ENCODE peak calls at places on chromosomes 4 and X, in eight cellular contexts. S, C, E, T, Q, P, K and N are unnamed samples.

GRCh38 chrX:1313788-1314187 is 22.8 kb upstream of the IL3RA start:
- DNase-seq in S (no peak), C (no peak), E (no peak), T (peak; percentile 19), Q (no peak), P (no peak), K (no peak), N (no peak)

GRCh38 chr4:10982305-10982704 is 297.7 kb upstream of the CLNK start:
- DNase-seq in S (no peak), C (no peak), E (no peak), T (no peak), Q (no peak), P (no peak), K (no peak), N (no peak)

GRCh38 chrX:102950908-102951866 is 14.1 kb downstream of the RAB40AL start:
- DNase-seq in S (no peak), C (no peak), E (peak; percentile 15), T (no peak), Q (peak; percentile 68), P (no peak), K (peak; percentile 28), N (no peak)

GRCh38 chr4:139279723-139280620 is at the start of gene MGARP:
- DNase-seq in S (no peak), C (no peak), E (peak; percentile 31), T (peak; percentile 85), Q (peak; percentile 73), P (peak; percentile 59), K (peak; percentile 21), N (no peak)

GRCh38 chr4:179695175-179695574 is 2252.9 kb upstream of the AGA start:
- DNase-seq in S (no peak), C (no peak), E (no peak), T (no peak), Q (no peak), P (no peak), K (no peak), N (no peak)

GRCh38 chr4:88062843-88063242 is 55.4 kb downstream of the PKD2 start:
- DNase-seq in S (no peak), C (no peak), E (no peak), T (no peak), Q (no peak), P (no peak), K (no peak), N (no peak)

GRCh38 chr4:76074995-76075600 is 589 bp downstream of the ART3 start:
- DNase-seq in S (no peak), C (no peak), E (no peak), T (no peak), Q (no peak), P (no peak), K (no peak), N (no peak)

GRCh38 chr4:3372264-3372932 is 69.4 kb upstream of the HGFAC start:
- DNase-seq in S (no peak), C (peak; percentile 54), E (no peak), T (peak; percentile 75), Q (no peak), P (no peak), K (no peak), N (no peak)

GRCh38 chr4:175805863-175806262 is 6.2 kb downstream of the GPM6A start:
- DNase-seq in S (no peak), C (no peak), E (no peak), T (no peak), Q (no peak), P (no peak), K (no peak), N (no peak)

GRCh38 chrX:11890843-11891514 is 132.9 kb downstream of the MSL3 start:
- DNase-seq in S (no peak), C (no peak), E (peak; percentile 36), T (no peak), Q (no peak), P (no peak), K (no peak), N (peak; percentile 35)

GRCh38 chr4:45033676-45034410 is 307.5 kb upstream of the GNPDA2 start:
- DNase-seq in S (no peak), C (no peak), E (no peak), T (no peak), Q (no peak), P (no peak), K (no peak), N (no peak)

GRCh38 chrX:153772608-153773217 is 8.1 kb upstream of the SRPK3 start:
- DNase-seq in S (no peak), C (no peak), E (no peak), T (peak; percentile 68), Q (no peak), P (no peak), K (no peak), N (peak; percentile 2)

GRCh38 chr4:105990933-105991332 is 95.7 kb downstream of the NPNT start:
- DNase-seq in S (peak; percentile 10), C (peak; percentile 60), E (peak; percentile 90), T (peak; percentile 85), Q (peak; percentile 95), P (peak; percentile 80), K (no peak), N (peak; percentile 92)

GRCh38 chr4:173919196-173919595 is 364.3 kb downstream of the FBXO8 start:
- DNase-seq in S (no peak), C (no peak), E (no peak), T (no peak), Q (no peak), P (no peak), K (no peak), N (no peak)

GRCh38 chrX:38260231-38260630 is 39.6 kb upstream of the SRPX start:
- DNase-seq in S (no peak), C (no peak), E (no peak), T (no peak), Q (peak; percentile 35), P (no peak), K (no peak), N (no peak)

GRCh38 chrX:131577433-131577832 is 33.6 kb downstream of the OR13H1 start:
- DNase-seq in S (no peak), C (no peak), E (no peak), T (no peak), Q (no peak), P (no peak), K (no peak), N (no peak)

GRCh38 chr4:174517502-174517901 is 4.8 kb downstream of the HPGD start:
- DNase-seq in S (no peak), C (no peak), E (no peak), T (no peak), Q (no peak), P (no peak), K (no peak), N (no peak)

GRCh38 chr4:145614235-145614615 is 5.0 kb upstream of the MMAA start:
- DNase-seq in S (no peak), C (no peak), E (no peak), T (no peak), Q (no peak), P (no peak), K (no peak), N (no peak)

GRCh38 chrX:71081348-71082148 is 13.4 kb upstream of the SNX12 start:
- DNase-seq in S (no peak), C (no peak), E (no peak), T (no peak), Q (peak; percentile 45), P (no peak), K (no peak), N (no peak)

GRCh38 chrX:143633530-143634372 is 2.1 kb downstream of the SLITRK4 start:
- DNase-seq in S (no peak), C (no peak), E (no peak), T (no peak), Q (no peak), P (no peak), K (no peak), N (peak; percentile 10)

GRCh38 chrX:86002076-86002896 is 45.1 kb downstream of the CHM start:
- DNase-seq in S (no peak), C (no peak), E (no peak), T (peak; percentile 73), Q (no peak), P (peak; percentile 51), K (no peak), N (no peak)

GRCh38 chr4:1080432-1080831 is 32.9 kb downstream of the RNF212 start:
- DNase-seq in S (no peak), C (no peak), E (no peak), T (no peak), Q (no peak), P (no peak), K (no peak), N (no peak)

GRCh38 chrX:18886005-18886343 is 97.9 kb downstream of the PHKA2 start:
- DNase-seq in S (no peak), C (no peak), E (no peak), T (peak; percentile 72), Q (no peak), P (no peak), K (no peak), N (no peak)

GRCh38 chr4:13616597-13616996 is 10.9 kb downstream of the BOD1L1 start:
- DNase-seq in S (no peak), C (no peak), E (no peak), T (no peak), Q (no peak), P (no peak), K (no peak), N (no peak)
- H3K36me3 ChIP-seq in S (peaks cover 8% of the 10 kb centered on the region), C (peaks cover 54% of the 10 kb centered on the region), E (peaks cover 80% of the 10 kb centered on the region), T (peaks cover 45% of the 10 kb centered on the region), Q (peaks cover 28% of the 10 kb centered on the region), P (peaks cover 88% of the 10 kb centered on the region), K (peaks cover 31% of the 10 kb centered on the region), N (peaks cover 66% of the 10 kb centered on the region)

GRCh38 chrX:78622834-78623233 is 36.3 kb downstream of the RTL3 start:
- DNase-seq in S (no peak), C (no peak), E (no peak), T (no peak), Q (no peak), P (no peak), K (no peak), N (no peak)
- H3K36me3 ChIP-seq in S (no peaks in the 10 kb centered on the region), C (no peaks in the 10 kb centered on the region), E (no peaks in the 10 kb centered on the region), T (no peaks in the 10 kb centered on the region), Q (no peaks in the 10 kb centered on the region), P (no peaks in the 10 kb centered on the region), K (no peaks in the 10 kb centered on the region), N (no peaks in the 10 kb centered on the region)

DNA sequence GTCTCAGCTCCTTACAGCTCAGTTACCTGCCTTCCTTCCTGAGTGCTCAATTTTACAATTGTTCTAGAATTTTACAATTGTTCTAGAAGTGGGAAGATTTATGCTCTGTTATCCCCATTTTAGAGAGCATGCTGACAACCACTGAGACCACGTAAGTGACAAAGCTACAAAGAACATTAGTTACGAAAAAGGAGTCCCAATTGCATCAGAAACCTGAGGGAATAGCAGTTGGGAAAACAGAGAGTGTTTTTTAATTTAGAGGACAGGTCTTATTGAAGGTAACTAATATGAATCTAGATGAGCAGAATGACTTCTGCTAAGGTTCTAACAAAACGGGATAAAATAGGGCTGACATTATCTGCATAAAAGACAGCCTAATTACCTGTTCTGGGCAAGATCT is 103.3 kb downstream of the THOC2 start:
- DNase-seq in S (no peak), C (no peak), E (no peak), T (no peak), Q (no peak), P (no peak), K (no peak), N (no peak)
- H3K36me3 ChIP-seq in S (no peaks in the 10 kb centered on the region), C (peaks cover 8% of the 10 kb centered on the region), E (peaks cover 63% of the 10 kb centered on the region), T (peaks cover 7% of the 10 kb centered on the region), Q (no peaks in the 10 kb centered on the region), P (peaks cover 33% of the 10 kb centered on the region), K (peaks cover 12% of the 10 kb centered on the region), N (peaks cover 15% of the 10 kb centered on the region)

DNA sequence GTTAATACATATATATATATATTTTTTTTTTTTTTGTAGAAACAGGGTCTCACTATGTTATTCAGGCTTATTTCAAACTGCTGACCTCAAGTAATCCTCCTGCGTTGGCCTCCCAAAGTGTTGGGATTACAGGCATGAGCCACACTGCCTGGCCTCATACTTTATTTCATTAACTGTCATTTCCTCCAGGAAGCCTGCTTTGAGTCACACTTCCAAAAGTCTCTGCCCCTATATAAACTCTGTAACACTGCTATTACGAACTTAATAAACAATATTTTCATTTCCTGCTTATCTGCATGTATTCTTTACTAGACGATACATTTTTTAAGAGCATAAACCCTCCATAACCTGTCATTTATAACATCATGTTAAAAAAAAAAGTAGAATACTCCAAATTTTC is 167.2 kb downstream of the WDFY3 start:
- DNase-seq in S (no peak), C (no peak), E (no peak), T (no peak), Q (peak; percentile 91), P (no peak), K (no peak), N (no peak)
- H3K36me3 ChIP-seq in S (peaks cover 4% of the 10 kb centered on the region), C (peaks cover 22% of the 10 kb centered on the region), E (peaks cover 77% of the 10 kb centered on the region), T (peaks cover 10% of the 10 kb centered on the region), Q (peaks cover 2% of the 10 kb centered on the region), P (peaks cover 61% of the 10 kb centered on the region), K (no peaks in the 10 kb centered on the region), N (peaks cover 2% of the 10 kb centered on the region)